ENCODE peak calls at places on chromosome 12, in six cellular contexts. K is psoas muscle; V is naive thymus-derived CD8-positive, alpha-beta T cell; Q is RWPE1; U is body of pancreas; C is T-helper 9 cell. G is an unnamed sample.

GRCh38 chr12:53983580-53984572 is 1.1 kb upstream of the HOXC10 start:
- DNase-seq in Q (no peak), C (no peak), K (no peak), V (no peak), U (no peak), G (no peak)

GRCh38 chr12:111462134-111462821 is 56.6 kb downstream of the SH2B3 start:
- DNase-seq in U (no peak), V (no peak), Q (no peak), C (no peak), K (no peak), G (no peak)

GRCh38 chr12:41380878-41381277 is 192.8 kb downstream of the PDZRN4 start:
- DNase-seq in K (no peak), C (no peak), V (no peak), Q (no peak), U (no peak), G (no peak)

GRCh38 chr12:9109213-9109522 is 6.6 kb downstream of the A2M start:
- DNase-seq in Q (no peak), U (no peak), V (no peak), K (no peak), C (no peak), G (no peak)

GRCh38 chr12:122886851-122887816 is 8.8 kb downstream of the VPS37B start:
- DNase-seq in C (no peak), Q (peak; percentile 97), V (no peak), K (no peak), U (peak; percentile 57), G (peak; percentile 83)

GRCh38 chr12:132033627-132034026 is 83.9 kb downstream of the EP400 start:
- DNase-seq in U (no peak), Q (no peak), V (no peak), K (no peak), C (no peak), G (no peak)

GRCh38 chr12:42090899-42091298 is 53.8 kb downstream of the GXYLT1 start:
- DNase-seq in Q (peak; percentile 49), C (no peak), V (no peak), U (no peak), K (no peak), G (no peak)

GRCh38 chr12:120720234-120720968 is 5.2 kb upstream of the ACADS start:
- DNase-seq in V (no peak), C (no peak), U (no peak), K (no peak), Q (no peak), G (no peak)

GRCh38 chr12:27969901-27970390 is 2.6 kb downstream of the PTHLH start:
- DNase-seq in U (peak; percentile 73), V (peak; percentile 26), C (no peak), Q (peak; percentile 44), K (peak; percentile 31), G (no peak)

GRCh38 chr12:42128327-42128726 is 16.3 kb downstream of the GXYLT1 start:
- DNase-seq in U (no peak), V (no peak), K (no peak), Q (no peak), C (no peak), G (no peak)

GRCh38 chr12:113933201-113933786 is 32.8 kb downstream of the RBM19 start:
- DNase-seq in C (no peak), Q (no peak), K (peak; percentile 41), V (no peak), U (no peak), G (no peak)